ENCODE peak calls at places on chromosomes 3 and 15, in seven cellular contexts. G is left ventricle myocardium inferior; D is CD4-positive, CD25-positive, alpha-beta regulatory T cell; K is brain microvascular endothelial cell; E is lower lobe of right lung; C is RWPE1; V is right cardiac atrium. N is an unnamed sample.
A peak's percentile ranks its signal among the peaks of the same experiment; 100 is the strongest.

GRCh38 chr3:122233109-122233952 is 49.9 kb downstream of the CASR start:
- DNase-seq in G (no peak), D (peak; percentile 32), K (no peak), E (peak; percentile 56), C (no peak), V (peak; percentile 50), N (no peak)

GRCh38 chr15:63493451-63493850 is 10.9 kb upstream of the USP3 start:
- DNase-seq in G (no peak), D (no peak), K (no peak), E (no peak), C (no peak), V (no peak), N (no peak)

GRCh38 chr3:128274837-128275236 is 121.6 kb downstream of the EEFSEC start:
- DNase-seq in G (no peak), D (no peak), K (peak; percentile 88), E (no peak), C (peak; percentile 82), V (no peak), N (no peak)

GRCh38 chr3:46027021-46027705 is at the start of gene XCR1:
- DNase-seq in G (no peak), D (no peak), K (no peak), E (no peak), C (no peak), V (no peak), N (no peak)

GRCh38 chr15:56988219-56988618 is 69.8 kb downstream of the TCF12 start:
- DNase-seq in G (no peak), D (no peak), K (no peak), E (no peak), C (no peak), V (no peak), N (no peak)

GRCh38 chr3:134904333-134904771 is 109.3 kb downstream of the EPHB1 start:
- DNase-seq in G (no peak), D (peak; percentile 3), K (no peak), E (no peak), C (no peak), V (no peak), N (no peak)

GRCh38 chr15:85473455-85473854 is 93.1 kb downstream of the AKAP13 start:
- DNase-seq in G (no peak), D (no peak), K (peak; percentile 61), E (no peak), C (no peak), V (no peak), N (no peak)

GRCh38 chr3:107153981-107154380 is 223.3 kb upstream of the CCDC54 start:
- DNase-seq in G (no peak), D (no peak), K (no peak), E (no peak), C (no peak), V (no peak), N (no peak)

GRCh38 chr3:195911041-195911945 is 2.9 kb upstream of the TNK2 start:
- DNase-seq in G (no peak), D (no peak), K (no peak), E (no peak), C (no peak), V (no peak), N (no peak)

GRCh38 chr15:63599401-63600000 is 2.3 kb downstream of the FBXL22 start:
- DNase-seq in G (peak; percentile 64), D (peak; percentile 37), K (no peak), E (peak; percentile 82), C (peak; percentile 68), V (peak; percentile 83), N (peak; percentile 37)

GRCh38 chr3:150727653-150728502 is 24.2 kb upstream of the ERICH6 start:
- DNase-seq in G (no peak), D (no peak), K (no peak), E (no peak), C (no peak), V (peak; percentile 52), N (no peak)

GRCh38 chr3:189680723-189681122 is 49.5 kb downstream of the TP63 start:
- DNase-seq in G (no peak), D (no peak), K (no peak), E (no peak), C (no peak), V (peak; percentile 49), N (no peak)

GRCh38 chr3:17412950-17413530 is 329.4 kb downstream of the TBC1D5 start:
- DNase-seq in G (no peak), D (peak; percentile 78), K (peak; percentile 52), E (no peak), C (peak; percentile 26), V (no peak), N (peak; percentile 48)

GRCh38 chr15:74598126-74598842 is 17.4 kb upstream of the CLK3 start:
- DNase-seq in G (peak; percentile 96), D (peak; percentile 90), K (peak; percentile 80), E (peak; percentile 95), C (peak; percentile 99), V (peak; percentile 98), N (peak; percentile 80)

GRCh38 chr15:27768731-27769510 is 330.2 kb downstream of the OCA2 start:
- DNase-seq in G (no peak), D (no peak), K (no peak), E (no peak), C (no peak), V (no peak), N (no peak)

GRCh38 chr3:17432237-17432636 is 310.2 kb downstream of the TBC1D5 start:
- DNase-seq in G (no peak), D (no peak), K (no peak), E (no peak), C (peak; percentile 1), V (no peak), N (no peak)

GRCh38 chr3:71301001-71301400 is 282.5 kb downstream of the FOXP1 start:
- DNase-seq in G (no peak), D (peak; percentile 62), K (no peak), E (no peak), C (no peak), V (no peak), N (no peak)

GRCh38 chr15:30791776-30792175 is 111.9 kb upstream of the FAN1 start:
- DNase-seq in G (no peak), D (no peak), K (no peak), E (no peak), C (no peak), V (no peak), N (no peak)

GRCh38 chr3:27451845-27452244 is 32.3 kb downstream of the SLC4A7 start:
- DNase-seq in G (no peak), D (no peak), K (no peak), E (no peak), C (no peak), V (no peak), N (no peak)

GRCh38 chr3:155494332-155494731 is 200.8 kb upstream of the STRIT1 start:
- DNase-seq in G (no peak), D (no peak), K (no peak), E (no peak), C (no peak), V (no peak), N (no peak)

GRCh38 chr3:40019371-40019770 is 210.0 kb downstream of the MYRIP start:
- DNase-seq in G (no peak), D (no peak), K (no peak), E (no peak), C (no peak), V (no peak), N (no peak)

GRCh38 chr3:195732951-195733350 is 12.2 kb downstream of the MUC20 start:
- DNase-seq in G (no peak), D (no peak), K (no peak), E (peak; percentile 47), C (no peak), V (no peak), N (no peak)

GRCh38 chr15:66733976-66734375 is 31.9 kb downstream of the SMAD6 start:
- DNase-seq in G (no peak), D (no peak), K (no peak), E (no peak), C (no peak), V (peak; percentile 82), N (no peak)
- H3K27ac ChIP-seq in G (peak overlapping the region; percentile 51), D (no peak overlapping the region), K (no peak overlapping the region), E (peak overlapping the region; percentile 36), C (no peak overlapping the region), V (peak overlapping the region; percentile 87), N (no peak overlapping the region)

GRCh38 chr3:77325280-77325679 is 285.4 kb downstream of the ROBO2 start:
- DNase-seq in G (no peak), D (no peak), K (no peak), E (no peak), C (no peak), V (peak; percentile 2), N (no peak)

GRCh38 chr3:77324115-77324514 is 284.2 kb downstream of the ROBO2 start:
- DNase-seq in G (no peak), D (no peak), K (no peak), E (no peak), C (no peak), V (no peak), N (no peak)

GRCh38 chr3:77321646-77322045 is 281.7 kb downstream of the ROBO2 start:
- DNase-seq in G (no peak), D (no peak), K (no peak), E (no peak), C (no peak), V (no peak), N (no peak)

GRCh38 chr3:77325702-77326101 is 285.8 kb downstream of the ROBO2 start:
- DNase-seq in G (no peak), D (no peak), K (no peak), E (no peak), C (no peak), V (no peak), N (no peak)

GRCh38 chr3:77323616-77324015 is 283.7 kb downstream of the ROBO2 start:
- DNase-seq in G (no peak), D (no peak), K (no peak), E (no peak), C (no peak), V (no peak), N (no peak)
- H3K27ac ChIP-seq in G (no peak overlapping the region), D (no peak overlapping the region), K (no peak overlapping the region), E (no peak overlapping the region), C (no peak overlapping the region), V (no peak overlapping the region), N (no peak overlapping the region)

GRCh38 chr15:82263350-82263749 is 732 bp downstream of the SAXO2 start:
- DNase-seq in G (no peak), D (no peak), K (no peak), E (no peak), C (peak; percentile 23), V (no peak), N (no peak)
- H3K27ac ChIP-seq in G (no peak overlapping the region), D (no peak overlapping the region), K (no peak overlapping the region), E (peak overlapping the region; percentile 84), C (peak overlapping the region; percentile 90), V (no peak overlapping the region), N (peak overlapping the region; percentile 57)

GRCh38 chr3:49213541-49213943 is 42.1 kb downstream of the KLHDC8B start:
- DNase-seq in G (no peak), D (no peak), K (no peak), E (no peak), C (no peak), V (no peak), N (no peak)

GRCh38 chr3:49219132-49219531 is 47.7 kb downstream of the KLHDC8B start:
- DNase-seq in G (no peak), D (no peak), K (no peak), E (no peak), C (no peak), V (no peak), N (no peak)

GRCh38 chr3:49222002-49222401 is 50.6 kb downstream of the KLHDC8B start:
- DNase-seq in G (no peak), D (no peak), K (no peak), E (no peak), C (no peak), V (no peak), N (no peak)

GRCh38 chr3:49213998-49214397 is 42.6 kb downstream of the KLHDC8B start:
- DNase-seq in G (no peak), D (no peak), K (no peak), E (no peak), C (no peak), V (no peak), N (no peak)

GRCh38 chr3:49217688-49218470 is 46.5 kb downstream of the KLHDC8B start:
- DNase-seq in G (peak; percentile 51), D (no peak), K (no peak), E (no peak), C (no peak), V (peak; percentile 81), N (no peak)
- H3K27ac ChIP-seq in G (peak overlapping the region; percentile 89), D (no peak overlapping the region), K (peak overlapping the region; percentile 58), E (peak overlapping the region; percentile 61), C (peak overlapping the region; percentile 94), V (peak overlapping the region; percentile 47), N (no peak overlapping the region)